ENCODE peak calls at places on chromosome 1, in four cellular contexts. One of them, this sample, is unnamed.
A peak's percentile ranks its signal among the peaks of the same experiment; 100 is the strongest.

GRCh38 chr1:109912873-109913272 is 2.2 kb downstream of the CSF1 start:
- DNase-seq in amniotic epithelial cell: peak; percentile 45
- DNase-seq in A172: no peak
- DNase-seq in LNCaP clone FGC: no peak
- DNase-seq in this sample: no peak

GRCh38 chr1:235617808-235618207 is 31.8 kb downstream of the GNG4 start:
- DNase-seq in LNCaP clone FGC: no peak
- DNase-seq in amniotic epithelial cell: peak; percentile 67
- DNase-seq in A172: peak; percentile 61
- DNase-seq in this sample: no peak

GRCh38 chr1:921011-921837 is 2.5 kb upstream of the SAMD11 start:
- DNase-seq in amniotic epithelial cell: peak; percentile 73
- DNase-seq in A172: no peak
- DNase-seq in LNCaP clone FGC: no peak
- DNase-seq in this sample: peak; percentile 69

GRCh38 chr1:29960156-29960755 is 723.9 kb downstream of the PTPRU start:
- DNase-seq in LNCaP clone FGC: no peak
- DNase-seq in amniotic epithelial cell: no peak
- DNase-seq in A172: no peak
- DNase-seq in this sample: no peak

GRCh38 chr1:201903135-201903534 is 14.4 kb downstream of the SHISA4 start:
- DNase-seq in A172: no peak
- DNase-seq in LNCaP clone FGC: no peak
- DNase-seq in amniotic epithelial cell: peak; percentile 62
- DNase-seq in this sample: no peak

GRCh38 chr1:39540504-39541031 is 36.0 kb downstream of the PABPC4 start:
- DNase-seq in A172: no peak
- DNase-seq in LNCaP clone FGC: no peak
- DNase-seq in amniotic epithelial cell: peak; percentile 97
- DNase-seq in this sample: no peak

GRCh38 chr1:100538935-100539835 is 1.2 kb downstream of the GPR88 start:
- DNase-seq in LNCaP clone FGC: no peak
- DNase-seq in amniotic epithelial cell: peak; percentile 10
- DNase-seq in A172: no peak
- DNase-seq in this sample: peak; percentile 22

GRCh38 chr1:165645654-165646366 is 14.8 kb downstream of the MGST3 start:
- DNase-seq in amniotic epithelial cell: no peak
- DNase-seq in A172: peak; percentile 39
- DNase-seq in LNCaP clone FGC: no peak
- DNase-seq in this sample: no peak

GRCh38 chr1:185297986-185298385 is 19.1 kb downstream of the IVNS1ABP start:
- DNase-seq in LNCaP clone FGC: no peak
- DNase-seq in A172: no peak
- DNase-seq in amniotic epithelial cell: peak; percentile 54
- DNase-seq in this sample: no peak

GRCh38 chr1:31231802-31232201 is 7.9 kb downstream of the NKAIN1 start:
- DNase-seq in A172: no peak
- DNase-seq in LNCaP clone FGC: no peak
- DNase-seq in amniotic epithelial cell: no peak
- DNase-seq in this sample: no peak

GRCh38 chr1:195053478-195053877 is 1554.8 kb downstream of the KCNT2 start:
- DNase-seq in LNCaP clone FGC: no peak
- DNase-seq in amniotic epithelial cell: peak; percentile 2
- DNase-seq in A172: peak; percentile 8
- DNase-seq in this sample: no peak

GRCh38 chr1:155254714-155255242 is 505 bp downstream of the ENTREP3 start:
- DNase-seq in amniotic epithelial cell: no peak
- DNase-seq in LNCaP clone FGC: no peak
- DNase-seq in A172: peak; percentile 36
- DNase-seq in this sample: no peak

GRCh38 chr1:1179339-1179982 is 5.8 kb downstream of the TTLL10 start:
- DNase-seq in amniotic epithelial cell: no peak
- DNase-seq in LNCaP clone FGC: no peak
- DNase-seq in A172: no peak
- DNase-seq in this sample: no peak

GRCh38 chr1:196464545-196464944 is 143.7 kb downstream of the KCNT2 start:
- DNase-seq in amniotic epithelial cell: peak; percentile 38
- DNase-seq in A172: peak; percentile 8
- DNase-seq in LNCaP clone FGC: no peak
- DNase-seq in this sample: no peak

GRCh38 chr1:234214911-234215892 is 158.1 kb upstream of the COA6 start:
- DNase-seq in A172: no peak
- DNase-seq in amniotic epithelial cell: no peak
- DNase-seq in LNCaP clone FGC: peak; percentile 15
- DNase-seq in this sample: peak; percentile 13

GRCh38 chr1:170910273-170910672 is 25.1 kb upstream of the MROH9 start:
- DNase-seq in LNCaP clone FGC: no peak
- DNase-seq in amniotic epithelial cell: peak; percentile 67
- DNase-seq in A172: peak; percentile 62
- DNase-seq in this sample: no peak